ENCODE peak calls at places on chromosomes 11 and 22, in seven cellular contexts. M is H1, O is HCT116, P is IMR-90, H is K562, X is HepG2, B is GM12878. Q is an unnamed sample.

GRCh38 chr11:83979593-83979992 is 693.4 kb upstream of the CCDC90B start:
- DNase-seq in M (no peak), O (no peak), P (no peak), H (no peak), X (no peak), B (no peak), Q (no peak)

GRCh38 chr11:134844838-134845237 is 432.8 kb upstream of the B3GAT1 start:
- DNase-seq in M (no peak), O (no peak), P (no peak), H (no peak), X (no peak), B (no peak), Q (no peak)

GRCh38 chr22:43630451-43630850 is 181.7 kb downstream of the EFCAB6 start:
- DNase-seq in M (no peak), O (no peak), P (no peak), H (no peak), X (no peak), B (no peak), Q (no peak)

GRCh38 chr22:32987081-32987631 is 71.0 kb downstream of the SYN3 start:
- DNase-seq in M (peak), O (no peak), P (no peak), H (no peak), X (no peak), B (no peak), Q (no peak)

GRCh38 chr11:45658292-45658991 is 7.0 kb downstream of the CHST1 start:
- DNase-seq in M (peak), O (no peak), P (peak), H (no peak), X (peak), B (no peak), Q (no peak)

GRCh38 chr11:128848815-128849455 is 18.2 kb downstream of the KCNJ1 start:
- DNase-seq in M (no peak), O (peak), P (peak), H (peak), X (peak), B (no peak), Q (peak)

GRCh38 chr11:27795955-27796861 is 96.0 kb upstream of the BDNF start:
- DNase-seq in M (peak), O (no peak), P (peak), H (no peak), X (no peak), B (no peak), Q (no peak)

GRCh38 chr11:96337541-96338530 is 5.2 kb downstream of the MAML2 start:
- DNase-seq in M (no peak), O (no peak), P (peak), H (peak), X (no peak), B (no peak), Q (no peak)

GRCh38 chr11:34840736-34841386 is 75.3 kb downstream of the APIP start:
- DNase-seq in M (no peak), O (peak), P (peak), H (peak), X (peak), B (no peak), Q (peak)

GRCh38 chr11:14454861-14455632 is 44.6 kb downstream of the COPB1 start:
- DNase-seq in M (no peak), O (no peak), P (peak), H (peak), X (peak), B (no peak), Q (peak)

GRCh38 chr11:132402056-132402684 is 1031.8 kb downstream of the NTM start:
- DNase-seq in M (peak), O (no peak), P (peak), H (no peak), X (no peak), B (peak), Q (peak)

GRCh38 chr11:30328676-30329075 is 5.8 kb downstream of the ARL14EP start:
- DNase-seq in M (no peak), O (no peak), P (peak), H (no peak), X (no peak), B (no peak), Q (no peak)

GRCh38 chr11:107549253-107549953 is 16.1 kb downstream of the ALKBH8 start:
- DNase-seq in M (no peak), O (no peak), P (peak), H (peak), X (peak), B (no peak), Q (peak)

GRCh38 chr11:120211522-120212258 is 858 bp downstream of the OAF start:
- DNase-seq in M (no peak), O (no peak), P (no peak), H (no peak), X (no peak), B (no peak), Q (no peak)

GRCh38 chr11:60871378-60872061 is 4.2 kb downstream of the ZP1 start:
- DNase-seq in M (no peak), O (no peak), P (peak), H (no peak), X (no peak), B (no peak), Q (no peak)

GRCh38 chr11:13984616-13985474 is 22.3 kb downstream of the SPON1 start:
- DNase-seq in M (no peak), O (no peak), P (peak), H (no peak), X (no peak), B (no peak), Q (no peak)

GRCh38 chr22:30028731-30029130 is 51.5 kb upstream of the HORMAD2 start:
- DNase-seq in M (no peak), O (no peak), P (no peak), H (no peak), X (no peak), B (no peak), Q (no peak)

GRCh38 chr22:38570841-38571364 is 920 bp upstream of the DMC1 start:
- DNase-seq in M (no peak), O (peak), P (peak), H (no peak), X (no peak), B (no peak), Q (peak)

GRCh38 chr11:47270331-47271271 is 668 bp downstream of the MADD start:
- DNase-seq in M (no peak), O (no peak), P (peak), H (peak), X (peak), B (no peak), Q (peak)

GRCh38 chr22:34975721-34976120 is 90.2 kb upstream of the ISX start:
- DNase-seq in M (no peak), O (no peak), P (no peak), H (no peak), X (no peak), B (no peak), Q (peak)

GRCh38 chr11:119347242-119347641 is 737 bp upstream of the MFRP start:
- DNase-seq in M (no peak), O (no peak), P (no peak), H (no peak), X (peak), B (no peak), Q (no peak)

GRCh38 chr11:76788661-76789442 is 5.7 kb downstream of the TSKU start:
- DNase-seq in M (no peak), O (peak), P (no peak), H (no peak), X (peak), B (no peak), Q (no peak)

GRCh38 chr22:42969348-42969975 is 45.5 kb downstream of the PACSIN2 start:
- DNase-seq in M (no peak), O (no peak), P (peak), H (no peak), X (no peak), B (no peak), Q (no peak)

GRCh38 chr11:44748606-44749005 is 21.8 kb downstream of the TSPAN18 start:
- DNase-seq in M (no peak), O (no peak), P (no peak), H (no peak), X (no peak), B (no peak), Q (no peak)

DNA sequence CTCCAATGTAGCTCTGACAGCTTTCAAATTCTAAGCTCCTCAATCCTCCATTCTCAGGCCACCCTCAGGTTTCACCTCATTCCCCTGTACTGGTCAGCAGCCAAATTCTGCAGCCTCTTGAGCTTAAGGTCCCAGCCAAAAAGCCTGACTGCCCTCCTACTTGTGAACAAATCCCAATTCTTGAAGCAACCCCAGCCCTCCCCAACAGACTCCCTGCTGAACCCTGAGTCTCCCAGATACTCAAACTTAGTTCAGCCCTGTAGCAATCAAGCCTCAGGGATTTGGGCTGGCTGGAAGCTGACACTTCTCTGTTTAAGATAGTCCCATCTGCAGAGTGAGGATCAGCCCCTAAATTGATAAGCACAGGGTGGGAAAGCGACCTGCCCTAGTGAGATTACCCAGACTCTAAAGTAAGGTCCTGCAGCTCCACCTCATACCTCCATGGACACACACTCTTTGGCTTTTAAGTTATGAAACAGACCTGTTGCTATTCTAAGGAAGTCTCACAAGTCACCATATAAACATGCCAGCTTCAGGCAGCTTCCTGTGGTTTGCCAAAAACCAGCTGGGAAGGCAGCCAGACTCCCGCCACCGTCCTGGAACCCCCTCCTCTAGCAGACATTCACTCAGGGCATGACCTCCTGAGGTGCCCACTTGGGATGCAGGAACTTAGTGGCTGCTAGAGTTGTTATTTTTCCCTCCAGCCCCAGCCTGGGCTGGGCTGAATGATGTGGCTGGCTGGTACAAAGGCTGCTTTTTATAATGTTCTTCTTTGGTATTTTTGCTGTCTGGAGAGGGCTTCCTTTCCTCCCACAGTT is 82.5 kb upstream of the PICALM start:
- DNase-seq in M (no peak), O (no peak), P (peak), H (peak), X (no peak), B (no peak), Q (no peak)
- TF ChIP-seq CEBPB in M (no peak), O (no peak), P (no peak), H (peak), X (no peak), B (no peak), Q (no peak)

GRCh38 chr11:559020-559620 is 1.4 kb downstream of the LMNTD2 start:
- DNase-seq in M (no peak), O (no peak), P (no peak), H (no peak), X (no peak), B (no peak), Q (no peak)
- TF ChIP-seq CEBPB in M (no peak), O (no peak), P (no peak), H (no peak), X (no peak), B (no peak), Q (no peak)

GRCh38 chr11:127574528-127574927 is 574.0 kb upstream of the KIRREL3 start:
- DNase-seq in M (no peak), O (no peak), P (no peak), H (no peak), X (no peak), B (no peak), Q (no peak)
- TF ChIP-seq CEBPB in M (no peak), O (no peak), P (no peak), H (no peak), X (no peak), B (no peak), Q (no peak)

GRCh38 chr22:19476023-19476422 is 3.0 kb downstream of the UFD1 start:
- DNase-seq in M (no peak), O (no peak), P (no peak), H (no peak), X (no peak), B (no peak), Q (no peak)

GRCh38 chr22:19478086-19478392 is 954 bp downstream of the UFD1 start:
- DNase-seq in M (no peak), O (no peak), P (no peak), H (no peak), X (no peak), B (no peak), Q (no peak)

GRCh38 chr22:19479358-19480172 is at the start of gene CDC45:
- DNase-seq in M (peak), O (peak), P (peak), H (peak), X (peak), B (peak), Q (peak)

GRCh38 chr22:19478466-19479357 is at the start of gene UFD1:
- DNase-seq in M (no peak), O (no peak), P (peak), H (peak), X (peak), B (no peak), Q (peak)

GRCh38 chr22:19477321-19478085 is 1.5 kb downstream of the UFD1 start:
- DNase-seq in M (no peak), O (no peak), P (peak), H (no peak), X (peak), B (no peak), Q (no peak)
- TF ChIP-seq CEBPB in M (no peak), O (no peak), P (no peak), H (no peak), X (no peak), B (no peak), Q (no peak)